ENCODE peak calls at places on chromosomes 5 and 9, in seven cellular contexts. T is gastrocnemius medialis, J is GM12865, Q is adipocyte, M is upper lobe of right lung, I is HFF-Myc, Y is coronary artery. S is an unnamed sample.

GRCh38 chr5:1223278-1223670 is 1.9 kb upstream of the SLC6A18 start:
- DNase-seq in M (no peak), T (no peak), Y (no peak), Q (no peak), J (no peak), I (no peak), S (no peak)

GRCh38 chr5:103519550-103519949 is 43.0 kb downstream of the NUDT12 start:
- DNase-seq in M (no peak), Q (no peak), J (no peak), I (no peak), T (no peak), Y (no peak), S (no peak)

GRCh38 chr9:115548826-115549225 is 430.9 kb upstream of the TNC start:
- DNase-seq in Y (no peak), J (no peak), M (no peak), I (no peak), T (no peak), Q (peak; percentile 56), S (no peak)

GRCh38 chr5:9720361-9720760 is 90.2 kb upstream of the TAS2R1 start:
- DNase-seq in I (no peak), J (no peak), T (no peak), M (no peak), Q (no peak), Y (no peak), S (no peak)

GRCh38 chr5:37637165-37637845 is 202.5 kb downstream of the GDNF start:
- DNase-seq in M (no peak), I (peak; percentile 26), Q (no peak), J (no peak), T (no peak), Y (no peak), S (no peak)

GRCh38 chr5:69042915-69043795 is 50.7 kb upstream of the SLC30A5 start:
- DNase-seq in T (peak; percentile 69), I (peak; percentile 89), M (no peak), Y (no peak), Q (peak; percentile 86), J (peak; percentile 96), S (peak; percentile 71)

GRCh38 chr9:127561491-127562270 is 50.4 kb upstream of the STXBP1 start:
- DNase-seq in T (peak; percentile 72), I (peak; percentile 98), Y (peak; percentile 97), M (peak; percentile 93), Q (peak; percentile 99), J (no peak), S (peak; percentile 99)

GRCh38 chr9:129697111-129697955 is 31.9 kb downstream of the PRRX2 start:
- DNase-seq in Y (peak; percentile 87), J (no peak), I (peak; percentile 67), M (no peak), T (peak; percentile 41), Q (peak; percentile 95), S (no peak)

GRCh38 chr9:136091582-136092352 is 3.3 kb downstream of the NACC2 start:
- DNase-seq in Y (no peak), M (no peak), I (no peak), T (peak; percentile 69), J (no peak), Q (peak; percentile 41), S (no peak)

GRCh38 chr9:123326662-123327093 is 29.3 kb upstream of the CRB2 start:
- DNase-seq in Q (no peak), J (peak; percentile 77), M (no peak), Y (no peak), I (no peak), T (no peak), S (no peak)

GRCh38 chr5:132295505-132296411 is 1.6 kb downstream of the SLC22A4 start:
- DNase-seq in M (no peak), Q (no peak), T (no peak), J (no peak), I (no peak), Y (no peak), S (peak; percentile 30)

GRCh38 chr9:121568101-121568460 is 68.4 kb upstream of the GGTA1 start:
- DNase-seq in J (no peak), I (no peak), T (no peak), M (no peak), Y (no peak), Q (no peak), S (no peak)

GRCh38 chr5:110356687-110357086 is 369.8 kb downstream of the TMEM232 start:
- DNase-seq in I (no peak), J (no peak), Y (no peak), M (no peak), Q (no peak), T (no peak), S (no peak)

GRCh38 chr5:176789873-176790615 is 20.3 kb upstream of the UNC5A start:
- DNase-seq in T (no peak), J (no peak), Q (no peak), M (no peak), I (no peak), Y (no peak), S (peak; percentile 47)

GRCh38 chr9:5500441-5501235 is 9.7 kb upstream of the PDCD1LG2 start:
- DNase-seq in T (no peak), Q (no peak), Y (no peak), J (no peak), I (no peak), M (no peak), S (peak; percentile 20)

GRCh38 chr5:9551567-9551966 is 5.7 kb upstream of the SEMA5A start:
- DNase-seq in M (no peak), Y (no peak), I (no peak), T (no peak), Q (no peak), J (no peak), S (no peak)

GRCh38 chr5:173855162-173855994 is 32.8 kb upstream of the CPEB4 start:
- DNase-seq in T (no peak), J (no peak), Y (no peak), M (no peak), I (no peak), Q (no peak), S (peak; percentile 28)

GRCh38 chr5:74376187-74376586 is 264.3 kb downstream of the ENC1 start:
- DNase-seq in T (no peak), M (no peak), J (peak; percentile 15), I (no peak), Y (no peak), Q (no peak), S (no peak)

GRCh38 chr9:134561427-134562145 is 80.0 kb upstream of the COL5A1 start:
- DNase-seq in Y (peak; percentile 31), M (peak; percentile 12), I (no peak), Q (no peak), J (no peak), T (no peak), S (no peak)

GRCh38 chr5:82564963-82565362 is 286.8 kb upstream of the RPS23 start:
- DNase-seq in I (no peak), Y (no peak), J (no peak), Q (no peak), M (no peak), T (no peak), S (no peak)

GRCh38 chr5:139190125-139190524 is 8.0 kb downstream of the SIL1 start:
- DNase-seq in Q (peak; percentile 83), Y (no peak), T (no peak), M (no peak), I (no peak), J (no peak), S (no peak)

GRCh38 chr5:106843812-106844416 is 826.8 kb downstream of the EFNA5 start:
- DNase-seq in I (no peak), M (no peak), Q (no peak), J (peak; percentile 15), Y (no peak), T (no peak), S (peak; percentile 26)

GRCh38 chr9:83976372-83976771 is 3.6 kb downstream of the HNRNPK start:
- DNase-seq in T (no peak), Q (no peak), I (no peak), M (no peak), Y (no peak), J (no peak), S (no peak)
- H3K4me3 ChIP-seq in T (no peak overlapping the region), Q (peak overlapping the region; percentile 93), I (peak overlapping the region; percentile 77), M (no peak overlapping the region), Y (no peak overlapping the region), J (no peak overlapping the region), S (peak overlapping the region; percentile 11)

DNA sequence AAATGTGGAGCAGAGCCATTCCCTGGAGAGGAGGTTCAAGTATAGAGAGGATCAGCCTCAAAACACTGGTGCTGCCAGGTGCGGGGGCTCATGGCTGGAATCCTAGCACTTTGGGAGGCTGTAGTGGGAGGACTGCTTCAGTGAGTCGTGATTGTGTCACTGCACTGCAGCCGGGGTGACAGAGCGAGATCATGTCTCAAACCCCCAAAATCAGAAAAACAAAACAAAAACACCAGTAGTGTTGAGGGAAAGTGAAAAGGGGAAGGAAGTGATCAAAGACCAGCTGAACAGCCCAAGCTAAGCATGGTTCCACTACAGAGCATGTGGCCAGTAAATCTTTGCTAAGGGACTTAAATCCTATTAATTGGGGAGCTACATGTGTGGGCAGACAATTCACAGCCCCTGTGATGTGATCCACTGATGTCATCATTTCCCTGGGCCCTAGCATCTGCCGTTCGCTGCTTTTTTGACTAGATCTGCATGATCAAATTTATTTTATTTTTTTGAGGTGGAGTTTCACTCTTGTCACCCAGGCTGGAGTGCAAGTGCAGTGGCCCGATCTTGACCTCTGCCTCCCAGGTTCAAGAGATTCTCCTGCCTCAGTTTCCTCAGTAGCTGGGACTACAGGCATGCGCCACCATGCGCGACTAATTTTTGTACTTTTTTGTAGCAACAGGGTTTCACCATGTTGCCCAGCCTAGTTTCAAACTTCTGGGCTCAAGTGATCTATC is 2.7 kb upstream of the PCBD2 start:
- DNase-seq in Y (no peak), J (peak; percentile 81), Q (no peak), I (no peak), T (no peak), M (no peak), S (no peak)
- H3K4me3 ChIP-seq in Y (no peak overlapping the region), J (no peak overlapping the region), Q (no peak overlapping the region), I (no peak overlapping the region), T (no peak overlapping the region), M (no peak overlapping the region), S (no peak overlapping the region)

GRCh38 chr5:113091622-113092021 is 115.0 kb downstream of the DCP2 start:
- DNase-seq in J (no peak), Q (no peak), Y (no peak), T (no peak), M (no peak), I (no peak), S (no peak)
- H3K4me3 ChIP-seq in J (no peak overlapping the region), Q (no peak overlapping the region), Y (no peak overlapping the region), T (no peak overlapping the region), M (no peak overlapping the region), I (no peak overlapping the region), S (no peak overlapping the region)

GRCh38 chr5:115934388-115934974 is 27.8 kb upstream of the LVRN start:
- DNase-seq in M (no peak), T (no peak), Y (no peak), I (no peak), J (no peak), Q (no peak), S (no peak)

GRCh38 chr5:115944501-115944900 is 17.8 kb upstream of the LVRN start:
- DNase-seq in Y (no peak), M (no peak), J (no peak), Q (no peak), T (no peak), I (no peak), S (no peak)

GRCh38 chr5:115936031-115936430 is 26.2 kb upstream of the LVRN start:
- DNase-seq in I (no peak), Q (no peak), Y (no peak), J (no peak), T (no peak), M (no peak), S (no peak)

DNA sequence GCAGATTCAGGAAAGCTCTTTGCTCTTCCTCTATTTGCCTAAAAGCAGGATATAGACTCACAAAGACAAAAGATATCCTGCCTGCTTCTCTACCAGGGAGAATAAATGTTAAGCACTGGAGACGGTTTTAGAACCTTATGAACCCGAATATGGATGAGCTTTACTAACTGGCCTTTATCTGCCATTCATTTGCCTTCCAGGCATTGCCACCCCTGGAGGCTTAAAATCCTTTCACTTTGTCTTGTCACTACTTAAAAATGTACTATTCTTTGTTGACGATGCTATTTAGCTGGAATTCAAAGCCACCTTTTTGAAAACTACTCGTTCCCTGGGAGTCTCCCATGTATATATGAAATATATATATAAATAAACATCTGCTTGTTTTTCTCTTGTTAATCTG is 23.2 kb upstream of the LVRN start:
- DNase-seq in J (no peak), T (no peak), M (no peak), Y (no peak), I (no peak), Q (peak; percentile 35), S (no peak)
- H3K4me3 ChIP-seq in J (no peak overlapping the region), T (no peak overlapping the region), M (no peak overlapping the region), Y (no peak overlapping the region), I (no peak overlapping the region), Q (no peak overlapping the region), S (no peak overlapping the region)

S was measured in mammary epithelial cell.